ENCODE peak calls at places on chromosomes 4 and X, in eight cellular contexts. P is endodermal cell; Q is keratinocyte; E is CD8-positive, alpha-beta T cell; T is cardiac muscle cell; V is sigmoid colon; K is GM23338; F is effector memory CD4-positive, alpha-beta T cell. W is an unnamed sample. For H3K36me3, the result is how much of the 10 kb centered on the place peaks cover.

GRCh38 chr4:140556372-140557085 is 12.2 kb downstream of the UCP1 start:
- DNase-seq in Q (no peak), P (no peak), T (no peak), V (no peak), K (peak), E (no peak), F (no peak), W (no peak)

GRCh38 chrX:9995855-9996339 is 28.7 kb downstream of the CLDN34 start:
- DNase-seq in T (peak), P (peak), F (peak), E (peak), Q (peak), V (peak), K (peak), W (peak)

GRCh38 chr4:186543206-186543605 is 12.2 kb downstream of the MTNR1A start:
- DNase-seq in K (no peak), T (no peak), V (no peak), F (no peak), P (no peak), E (no peak), Q (no peak), W (no peak)

GRCh38 chr4:22744478-22745062 is 51.8 kb downstream of the GBA3 start:
- DNase-seq in E (no peak), V (no peak), K (no peak), P (no peak), Q (no peak), F (no peak), T (no peak), W (no peak)

GRCh38 chrX:12917753-12918152 is 11.3 kb downstream of the TLR8 start:
- DNase-seq in K (no peak), P (no peak), V (no peak), F (no peak), E (no peak), T (no peak), Q (no peak), W (no peak)

GRCh38 chr4:1244978-1245471 is 3.9 kb downstream of the CTBP1 start:
- DNase-seq in V (no peak), P (peak), F (no peak), Q (no peak), K (no peak), T (no peak), E (no peak), W (peak)

GRCh38 chrX:95629737-95630136 is 1054.9 kb upstream of the DIAPH2 start:
- DNase-seq in F (no peak), Q (no peak), E (no peak), K (peak), P (no peak), T (no peak), V (no peak), W (no peak)

GRCh38 chrX:134600714-134601113 is 57.6 kb downstream of the PLAC1 start:
- DNase-seq in V (no peak), T (no peak), P (no peak), E (no peak), K (no peak), F (no peak), Q (no peak), W (no peak)

GRCh38 chr4:187042251-187042650 is 318.6 kb upstream of the FAT1 start:
- DNase-seq in V (no peak), P (no peak), E (no peak), T (no peak), F (no peak), K (no peak), Q (peak), W (no peak)

GRCh38 chr4:46931981-46932380 is 22.9 kb upstream of the COX7B2 start:
- DNase-seq in T (peak), E (no peak), P (peak), K (peak), V (no peak), Q (no peak), F (no peak), W (no peak)

GRCh38 chr4:8472689-8473197 is 32.2 kb downstream of the TRMT44 start:
- DNase-seq in K (no peak), P (peak), T (no peak), V (peak), Q (no peak), E (no peak), F (no peak), W (no peak)

GRCh38 chr4:16704488-16704887 is 194.0 kb downstream of the LDB2 start:
- DNase-seq in V (no peak), E (no peak), Q (no peak), K (no peak), F (no peak), P (no peak), T (no peak), W (no peak)

GRCh38 chrX:47707031-47707780 is 48.2 kb upstream of the UXT start:
- DNase-seq in E (no peak), Q (no peak), K (no peak), V (no peak), T (no peak), P (no peak), F (no peak), W (no peak)

GRCh38 chr4:158442736-158443135 is 78.9 kb upstream of the RXFP1 start:
- DNase-seq in Q (no peak), P (no peak), T (no peak), K (no peak), E (no peak), F (no peak), V (no peak), W (no peak)

GRCh38 chr4:40662962-40663604 is 33.4 kb upstream of the RBM47 start:
- DNase-seq in T (no peak), E (no peak), Q (no peak), K (no peak), F (no peak), P (no peak), V (no peak), W (peak)

GRCh38 chr4:17561195-17561909 is 15.6 kb upstream of the LAP3 start:
- DNase-seq in V (no peak), T (no peak), Q (no peak), E (no peak), F (no peak), P (peak), K (no peak), W (no peak)

GRCh38 chr4:133095591-133095990 is 53.5 kb upstream of the PCDH10 start:
- DNase-seq in F (no peak), K (no peak), V (no peak), E (no peak), T (no peak), P (no peak), Q (no peak), W (no peak)

GRCh38 chrX:70359458-70359857 is 63.7 kb upstream of the GDPD2 start:
- DNase-seq in P (no peak), V (no peak), F (no peak), T (no peak), K (no peak), E (no peak), Q (no peak), W (no peak)

GRCh38 chr4:40323866-40324265 is 11.3 kb upstream of the CHRNA9 start:
- DNase-seq in Q (no peak), K (no peak), T (no peak), V (no peak), F (no peak), E (no peak), P (no peak), W (no peak)

GRCh38 chr4:40583850-40584439 is 45.7 kb downstream of the RBM47 start:
- DNase-seq in F (no peak), K (no peak), P (no peak), T (no peak), E (no peak), Q (no peak), V (no peak), W (no peak)

GRCh38 chr4:102569200-102569599 is 68.0 kb downstream of the NFKB1 start:
- DNase-seq in Q (peak), P (no peak), K (no peak), V (no peak), T (no peak), F (no peak), E (no peak), W (no peak)

GRCh38 chrX:132837126-132837525 is 121.3 kb downstream of the HS6ST2 start:
- DNase-seq in V (no peak), T (no peak), F (no peak), K (no peak), Q (peak), E (no peak), P (no peak), W (no peak)

GRCh38 chr4:145956288-145956890 is 17.8 kb upstream of the ZNF827 start:
- DNase-seq in F (no peak), T (peak), V (no peak), Q (no peak), E (peak), K (peak), P (peak), W (no peak)

GRCh38 chr4:186132577-186133277 is 28.2 kb downstream of the FAM149A start:
- DNase-seq in E (no peak), Q (no peak), T (peak), V (no peak), P (peak), F (no peak), K (peak), W (no peak)

GRCh38 chr4:82903737-82904136 is 3.2 kb downstream of the THAP9 start:
- DNase-seq in P (no peak), T (no peak), F (no peak), Q (no peak), E (no peak), V (no peak), K (no peak), W (no peak)

GRCh38 chr4:155787113-155787710 is 28.4 kb downstream of the GUCY1B1 start:
- DNase-seq in K (peak), P (peak), V (no peak), F (no peak), E (no peak), T (peak), Q (no peak), W (no peak)

GRCh38 chr4:40976343-40976742 is 226.6 kb downstream of the NSUN7 start:
- DNase-seq in T (peak), V (no peak), E (no peak), F (no peak), K (peak), P (peak), Q (no peak), W (no peak)

GRCh38 chr4:47837582-47838294 is at the start of gene CORIN:
- DNase-seq in Q (no peak), T (peak), F (no peak), E (no peak), P (peak), K (peak), V (no peak), W (peak)

GRCh38 chr4:187380181-187380581 is 615.4 kb upstream of the ZFP42 start:
- DNase-seq in V (no peak), F (no peak), K (peak), E (no peak), T (peak), Q (no peak), P (peak), W (no peak)

GRCh38 chr4:78478523-78478922 is 73.0 kb upstream of the ANXA3 start:
- DNase-seq in P (no peak), K (no peak), V (no peak), F (no peak), E (no peak), T (no peak), Q (no peak), W (no peak)
- H3K36me3 ChIP-seq in P (half or more), K (under half), V (under half), F (under half), E (under half), T (under half), Q (under half), W (under half)

GRCh38 chr4:38016698-38017097 is 56.5 kb downstream of the PTTG2 start:
- DNase-seq in V (no peak), F (no peak), E (no peak), P (no peak), Q (no peak), K (no peak), T (no peak), W (no peak)
- H3K36me3 ChIP-seq in V (under half), F (under half), E (under half), P (under half), Q (under half), K (under half), T (under half), W (under half)

GRCh38 chr4:184423003-184423686 is 51.2 kb downstream of the IRF2 start:
- DNase-seq in F (no peak), T (no peak), P (no peak), E (no peak), Q (no peak), V (no peak), K (no peak), W (no peak)

GRCh38 chr4:184420881-184421416 is 53.4 kb downstream of the IRF2 start:
- DNase-seq in F (no peak), P (no peak), T (no peak), K (peak), E (no peak), Q (no peak), V (no peak), W (no peak)

GRCh38 chr4:184424279-184424678 is 50.1 kb downstream of the IRF2 start:
- DNase-seq in P (no peak), E (no peak), F (no peak), V (no peak), T (no peak), K (no peak), Q (no peak), W (no peak)

GRCh38 chr4:184421558-184422155 is 52.7 kb downstream of the IRF2 start:
- DNase-seq in V (no peak), F (no peak), K (no peak), E (no peak), T (no peak), Q (no peak), P (no peak), W (no peak)

DNA sequence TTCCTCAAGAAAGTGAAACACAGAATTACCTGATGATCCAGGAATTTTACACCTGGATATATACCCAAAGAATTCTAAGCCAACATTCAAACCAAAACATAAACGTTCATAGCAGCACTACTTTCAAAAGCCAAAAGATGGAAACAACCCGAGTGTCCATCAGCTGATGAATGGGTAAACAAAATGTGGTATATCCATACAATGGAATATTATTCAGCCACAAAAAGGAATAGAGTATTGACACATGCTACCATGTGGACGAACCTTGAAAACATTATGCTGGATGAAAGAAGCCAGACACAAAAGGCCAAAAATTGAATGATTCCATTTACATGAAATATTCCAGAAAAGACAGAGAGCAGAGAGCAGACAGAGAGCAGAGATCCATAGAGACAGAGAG is 52.0 kb downstream of the IRF2 start:
- DNase-seq in K (no peak), E (no peak), Q (no peak), F (no peak), T (no peak), P (no peak), V (no peak), W (no peak)
- H3K36me3 ChIP-seq in K (under half), E (under half), Q (under half), F (under half), T (under half), P (under half), V (under half), W (under half)

DNA sequence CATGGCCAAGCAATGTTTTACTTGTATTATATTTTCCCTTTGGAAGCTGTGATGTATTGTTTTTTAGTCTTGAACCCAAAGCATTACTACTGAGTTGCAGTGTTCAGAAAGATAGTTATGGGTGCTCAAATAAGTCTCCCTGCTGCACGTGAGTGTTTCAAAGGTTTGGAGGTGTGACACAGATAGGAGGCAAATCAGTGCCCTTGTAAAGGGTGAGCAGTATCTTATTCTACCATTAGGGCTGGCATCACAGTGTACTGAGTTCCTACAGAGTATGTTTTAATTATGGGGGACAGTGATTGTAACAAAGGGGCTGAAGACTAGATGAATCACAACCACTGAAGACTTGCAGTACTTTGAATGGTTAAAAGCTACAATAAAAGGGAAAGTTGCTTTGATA is 38.3 kb downstream of the NOCT start:
- DNase-seq in V (no peak), F (no peak), P (no peak), K (no peak), T (no peak), Q (no peak), E (no peak), W (no peak)
- H3K36me3 ChIP-seq in V (under half), F (under half), P (half or more), K (under half), T (under half), Q (under half), E (under half), W (under half)

GRCh38 chrX:16745102-16745501 is 25.7 kb downstream of the SYAP1 start:
- DNase-seq in V (no peak), Q (no peak), F (no peak), P (no peak), K (no peak), T (no peak), E (no peak), W (no peak)
- H3K36me3 ChIP-seq in V (under half), Q (under half), F (under half), P (under half), K (under half), T (under half), E (under half), W (half or more)

W was measured in left lung.